ENCODE peak calls at places on chromosomes 3 and 15, in nine cellular contexts. P, R, G, U, F, Q, I, W and Y are unnamed samples.

GRCh38 chr3:109050591-109051167 is 67.3 kb downstream of the MORC1 start:
- DNase-seq in P (no peak), R (no peak), G (no peak), U (peak; percentile 21), F (no peak), Q (peak; percentile 39), I (no peak), W (peak; percentile 30), Y (no peak)

GRCh38 chr3:191355406-191355805 is 25.1 kb upstream of the UTS2B start:
- DNase-seq in P (no peak), R (no peak), G (no peak), U (no peak), F (no peak), Q (no peak), I (no peak), W (no peak), Y (no peak)

GRCh38 chr3:50248387-50248786 is 12.4 kb downstream of the GNAI2 start:
- DNase-seq in P (no peak), R (no peak), G (no peak), U (peak; percentile 83), F (no peak), Q (no peak), I (peak; percentile 84), W (no peak), Y (no peak)

GRCh38 chr15:68615301-68615700 is 36.5 kb downstream of the CORO2B start:
- DNase-seq in P (no peak), R (no peak), G (no peak), U (no peak), F (no peak), Q (no peak), I (no peak), W (no peak), Y (no peak)

GRCh38 chr15:78937132-78937739 is 7.6 kb downstream of the CTSH start:
- DNase-seq in P (no peak), R (no peak), G (no peak), U (no peak), F (no peak), Q (no peak), I (peak; percentile 72), W (peak; percentile 34), Y (peak; percentile 89)

GRCh38 chr3:129514110-129514509 is 14.3 kb upstream of the RHO start:
- DNase-seq in P (no peak), R (no peak), G (no peak), U (no peak), F (no peak), Q (no peak), I (no peak), W (no peak), Y (no peak)

GRCh38 chr3:120145498-120146285 is 51.4 kb upstream of the GSK3B start:
- DNase-seq in P (no peak), R (no peak), G (no peak), U (peak; percentile 98), F (no peak), Q (peak; percentile 28), I (no peak), W (no peak), Y (no peak)

GRCh38 chr15:34993413-34993812 is 5.3 kb upstream of the ZNF770 start:
- DNase-seq in P (no peak), R (no peak), G (no peak), U (peak; percentile 65), F (no peak), Q (no peak), I (no peak), W (no peak), Y (no peak)

GRCh38 chr3:8966150-8966819 is 3.0 kb upstream of the RAD18 start:
- DNase-seq in P (no peak), R (no peak), G (no peak), U (no peak), F (no peak), Q (no peak), I (no peak), W (no peak), Y (no peak)

GRCh38 chr3:142028174-142028833 is 121.0 kb downstream of the TFDP2 start:
- DNase-seq in P (peak; percentile 59), R (peak; percentile 21), G (no peak), U (peak; percentile 79), F (no peak), Q (peak; percentile 87), I (no peak), W (peak; percentile 71), Y (peak; percentile 72)

GRCh38 chr15:75452968-75453702 is 1.6 kb upstream of the SIN3A start:
- DNase-seq in P (peak; percentile 67), R (peak; percentile 25), G (peak; percentile 55), U (peak; percentile 10), F (peak; percentile 34), Q (peak; percentile 29), I (peak; percentile 56), W (peak; percentile 42), Y (peak; percentile 34)

GRCh38 chr3:165194477-165195135 is 1.6 kb downstream of the SLITRK3 start:
- DNase-seq in P (peak; percentile 68), R (no peak), G (no peak), U (no peak), F (no peak), Q (no peak), I (no peak), W (no peak), Y (no peak)

GRCh38 chr3:143119974-143120715 is 574 bp downstream of the CHST2 start:
- DNase-seq in P (peak; percentile 84), R (peak; percentile 10), G (no peak), U (no peak), F (peak; percentile 45), Q (peak; percentile 20), I (peak; percentile 47), W (peak; percentile 37), Y (no peak)

GRCh38 chr3:194404365-194405140 is 5.5 kb upstream of the GP5 start:
- DNase-seq in P (peak; percentile 45), R (peak; percentile 53), G (no peak), U (peak; percentile 49), F (no peak), Q (peak; percentile 67), I (no peak), W (peak; percentile 71), Y (no peak)

GRCh38 chr3:66620185-66620803 is 119.5 kb upstream of the LRIG1 start:
- DNase-seq in P (no peak), R (no peak), G (no peak), U (no peak), F (no peak), Q (no peak), I (no peak), W (no peak), Y (no peak)

GRCh38 chr15:48855501-48856440 is 22.2 kb upstream of the EID1 start:
- DNase-seq in P (peak; percentile 38), R (no peak), G (no peak), U (peak; percentile 41), F (no peak), Q (peak; percentile 64), I (no peak), W (no peak), Y (no peak)

GRCh38 chr3:12227833-12228232 is 61.0 kb upstream of the PPARG start:
- DNase-seq in P (no peak), R (no peak), G (no peak), U (peak; percentile 91), F (no peak), Q (peak; percentile 91), I (no peak), W (no peak), Y (no peak)

GRCh38 chr15:52140646-52141045 is 28.1 kb upstream of the BCL2L10 start:
- DNase-seq in P (no peak), R (no peak), G (no peak), U (no peak), F (no peak), Q (no peak), I (no peak), W (no peak), Y (no peak)